ENCODE peak calls at places on chromosome 21, in seven cellular contexts. B is K562, Y is Peyer's patch, G is adrenal gland, A is gastrocnemius medialis, L is stomach, I is esophagus squamous epithelium. P is an unnamed sample.
A peak's percentile ranks its signal among the peaks of the same experiment; 100 is the strongest.

GRCh38 chr21:43321111-43321510 is 105.8 kb downstream of the SIK1 start:
- DNase-seq in B (no peak), Y (no peak), G (no peak), A (no peak), L (no peak), I (no peak), P (no peak)

GRCh38 chr21:36962098-36962780 is 4.2 kb downstream of the HLCS start:
- DNase-seq in B (peak; percentile 33), Y (no peak), G (no peak), A (no peak), L (no peak), I (no peak), P (no peak)

GRCh38 chr21:34915364-34915834 is 133.7 kb downstream of the RUNX1 start:
- DNase-seq in B (no peak), Y (no peak), G (no peak), A (no peak), L (no peak), I (no peak), P (no peak)

GRCh38 chr21:28684351-28684750 is 308.3 kb downstream of the LTN1 start:
- DNase-seq in B (no peak), Y (no peak), G (no peak), A (no peak), L (no peak), I (no peak), P (no peak)

GRCh38 chr21:33801424-33802405 is 113.9 kb downstream of the ATP5PO start:
- DNase-seq in B (no peak), Y (no peak), G (no peak), A (peak; percentile 69), L (peak; percentile 46), I (no peak), P (no peak)

GRCh38 chr21:33661146-33661545 is 18.8 kb downstream of the ITSN1 start:
- DNase-seq in B (no peak), Y (no peak), G (no peak), A (no peak), L (no peak), I (no peak), P (no peak)

GRCh38 chr21:42559326-42559725 is 45.7 kb downstream of the SLC37A1 start:
- DNase-seq in B (no peak), Y (no peak), G (peak; percentile 55), A (no peak), L (no peak), I (no peak), P (peak; percentile 30)

GRCh38 chr21:28487455-28488070 is 505.1 kb downstream of the LTN1 start:
- DNase-seq in B (no peak), Y (no peak), G (no peak), A (no peak), L (no peak), I (no peak), P (no peak)

GRCh38 chr21:35107520-35107919 is 58.4 kb upstream of the RUNX1 start:
- DNase-seq in B (no peak), Y (no peak), G (no peak), A (no peak), L (no peak), I (no peak), P (no peak)

GRCh38 chr21:36381841-36382589 is 3.2 kb upstream of the CHAF1B start:
- DNase-seq in B (no peak), Y (no peak), G (no peak), A (no peak), L (no peak), I (no peak), P (no peak)

GRCh38 chr21:36478941-36479340 is 981 bp downstream of the CLDN14 start:
- DNase-seq in B (no peak), Y (no peak), G (no peak), A (no peak), L (no peak), I (no peak), P (no peak)

DNA sequence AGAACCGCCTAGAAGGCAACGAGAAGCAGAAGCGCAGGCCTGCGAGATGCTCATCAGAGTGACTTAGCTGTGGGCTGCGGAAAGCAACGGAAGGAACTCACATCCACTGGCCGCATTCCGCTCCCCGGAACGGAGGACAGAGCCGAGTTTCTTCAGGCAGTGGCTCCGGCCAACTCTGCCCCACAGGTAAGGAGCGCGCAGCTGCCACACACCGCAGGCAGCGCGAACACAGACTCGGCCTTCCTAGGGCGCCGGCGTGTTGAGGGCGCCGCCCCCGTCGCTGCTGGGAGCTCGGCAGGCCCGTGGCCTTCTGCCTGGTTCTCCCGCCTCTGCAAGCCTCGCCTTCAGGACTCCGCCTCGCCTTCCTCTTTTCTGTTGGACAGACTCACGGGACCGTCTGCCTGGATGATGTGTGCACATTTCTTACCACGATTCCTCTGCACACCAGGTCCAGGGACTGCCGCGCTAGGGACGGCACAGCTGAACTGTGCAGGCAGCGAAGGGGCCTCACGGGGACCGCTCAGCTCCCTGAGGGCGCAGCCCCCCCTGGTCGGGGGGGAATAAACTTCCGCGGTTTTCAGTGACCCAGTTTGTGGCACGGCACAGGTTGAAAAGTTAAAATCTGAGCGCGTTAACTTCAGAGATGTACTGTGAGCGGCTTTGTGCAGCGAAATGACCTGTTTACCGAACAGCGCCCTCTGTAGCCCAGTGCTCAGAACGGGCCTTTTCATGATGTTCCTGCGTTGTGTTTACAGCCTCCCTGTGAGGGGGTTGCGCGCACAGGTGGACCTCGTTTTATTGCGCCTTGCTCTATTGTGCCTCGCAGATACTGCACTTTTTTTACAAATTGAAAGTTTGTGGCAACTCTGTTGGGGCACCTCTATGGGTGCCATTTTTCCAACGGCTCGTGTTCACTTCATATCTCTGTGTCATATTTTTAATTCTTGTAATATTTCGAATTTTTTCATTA is 15.8 kb downstream of the TCP10L start:
- DNase-seq in B (peak; percentile 91), Y (peak; percentile 73), G (peak; percentile 73), A (peak; percentile 44), L (peak; percentile 78), I (no peak), P (peak; percentile 71)
- H3K27ac ChIP-seq in B (peak overlapping the region; percentile 42), Y (peak overlapping the region; percentile 73), G (peak overlapping the region; percentile 44), A (peak overlapping the region; percentile 57), L (peak overlapping the region; percentile 84), I (peak overlapping the region; percentile 90), P (no peak overlapping the region)

GRCh38 chr21:39088831-39089380 is 94.3 kb downstream of the PSMG1 start:
- DNase-seq in B (peak; percentile 43), Y (no peak), G (no peak), A (peak; percentile 53), L (no peak), I (no peak), P (no peak)
- TF ChIP-seq CTCF in B (peak; percentile 68), Y (no peak), G (no peak), A (no peak), L (no peak), I (no peak), P (no peak)

GRCh38 chr21:23471877-23472276 is 2135.4 kb downstream of the MRPL39 start:
- DNase-seq in B (no peak), Y (no peak), G (no peak), A (no peak), L (no peak), I (no peak), P (no peak)

GRCh38 chr21:23480591-23481270 is 2126.6 kb downstream of the MRPL39 start:
- DNase-seq in B (no peak), Y (no peak), G (no peak), A (no peak), L (no peak), I (no peak), P (no peak)

GRCh38 chr21:23478381-23478780 is 2128.9 kb downstream of the MRPL39 start:
- DNase-seq in B (no peak), Y (no peak), G (no peak), A (no peak), L (no peak), I (no peak), P (no peak)

GRCh38 chr21:23475518-23476189 is 2131.6 kb downstream of the MRPL39 start:
- DNase-seq in B (no peak), Y (no peak), G (no peak), A (no peak), L (no peak), I (no peak), P (no peak)
- H3K27ac ChIP-seq in B (no peak overlapping the region), Y (no peak overlapping the region), G (no peak overlapping the region), A (no peak overlapping the region), L (no peak overlapping the region), I (no peak overlapping the region), P (no peak overlapping the region)

GRCh38 chr21:45951676-45952075 is 29.9 kb upstream of the COL6A1 start:
- DNase-seq in B (no peak), Y (no peak), G (no peak), A (no peak), L (no peak), I (no peak), P (no peak)

GRCh38 chr21:45952974-45953373 is 28.6 kb upstream of the COL6A1 start:
- DNase-seq in B (no peak), Y (no peak), G (no peak), A (no peak), L (no peak), I (no peak), P (no peak)

GRCh38 chr21:45954921-45955320 is 26.6 kb upstream of the COL6A1 start:
- DNase-seq in B (no peak), Y (no peak), G (no peak), A (no peak), L (no peak), I (no peak), P (no peak)

GRCh38 chr21:45957551-45957950 is 24.0 kb upstream of the COL6A1 start:
- DNase-seq in B (no peak), Y (no peak), G (no peak), A (no peak), L (no peak), I (no peak), P (no peak)

GRCh38 chr21:45954271-45954670 is 27.3 kb upstream of the COL6A1 start:
- DNase-seq in B (no peak), Y (no peak), G (no peak), A (no peak), L (no peak), I (no peak), P (no peak)
- TF ChIP-seq CTCF in B (peak; percentile 45), Y (no peak), G (no peak), A (no peak), L (no peak), I (peak; percentile 9), P (no peak)

GRCh38 chr21:26447932-26448331 is 125.2 kb downstream of the CYYR1 start:
- DNase-seq in B (no peak), Y (no peak), G (no peak), A (no peak), L (no peak), I (no peak), P (no peak)
- H3K27ac ChIP-seq in B (no peak overlapping the region), Y (no peak overlapping the region), G (no peak overlapping the region), A (no peak overlapping the region), L (no peak overlapping the region), I (peak overlapping the region; percentile 57), P (no peak overlapping the region)

DNA sequence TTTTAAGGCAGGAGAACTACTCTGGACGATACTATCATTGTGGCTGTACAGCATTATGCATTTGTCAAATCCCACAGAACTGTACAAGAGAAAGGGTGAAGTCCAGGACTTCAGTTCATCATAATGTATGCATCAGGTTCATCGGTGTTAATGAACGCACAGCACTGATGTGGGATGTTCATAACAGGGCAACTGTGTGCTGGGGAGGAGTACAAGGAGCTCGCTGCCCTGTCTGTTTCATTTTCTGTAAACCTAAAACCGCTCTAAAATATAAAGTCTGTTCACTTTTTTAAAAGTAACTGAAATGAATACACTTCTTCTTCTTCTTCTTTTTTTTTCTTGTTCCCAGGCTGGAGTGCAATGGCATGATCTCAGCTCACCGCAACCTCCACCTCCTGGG is 25.0 kb downstream of the TMPRSS2 start:
- DNase-seq in B (no peak), Y (no peak), G (no peak), A (no peak), L (no peak), I (no peak), P (no peak)
- TF ChIP-seq CTCF in B (no peak), Y (no peak), G (no peak), A (no peak), L (no peak), I (no peak), P (no peak)

P was measured in dorsolateral prefrontal cortex.